ENCODE peak calls at places on chromosomes 3 and 15, in eight cellular contexts. Y is progenitor cell of endocrine pancreas; D is DMS 273 treated with DMSO at 0.1 percent for 48 hours; M is CD4-positive, alpha-beta T cell; H is LoVo; X is stimulated activated CD4-positive, alpha-beta T cell treated with anti-CD3 and anti-CD28 coated beads, Interleukin-4, amount 100 ng/mL, for 4 hours; E is endothelial cell; T is fibroblast of lung. K is an unnamed sample.
A peak's percentile ranks its signal among the peaks of the same experiment; 100 is the strongest.

GRCh38 chr3:64329037-64329436 is 103.8 kb upstream of the PRICKLE2 start:
- DNase-seq in Y (no peak), D (no peak), M (no peak), H (no peak), X (no peak), E (no peak), T (no peak), K (no peak)

GRCh38 chr3:128492353-128493220 is at the start of gene GATA2:
- DNase-seq in Y (no peak), D (no peak), M (no peak), H (no peak), X (no peak), E (peak; percentile 60), T (peak; percentile 45), K (no peak)

GRCh38 chr15:43150171-43150929 is 17.0 kb downstream of the TMEM62 start:
- DNase-seq in Y (no peak), D (no peak), M (no peak), H (no peak), X (no peak), E (no peak), T (peak; percentile 99), K (peak; percentile 86)

GRCh38 chr15:65376767-65377104 is 1.1 kb downstream of the IGDCC3 start:
- DNase-seq in Y (no peak), D (no peak), M (no peak), H (no peak), X (no peak), E (no peak), T (no peak), K (no peak)

GRCh38 chr3:126512026-126512425 is 5.5 kb downstream of the UROC1 start:
- DNase-seq in Y (no peak), D (no peak), M (no peak), H (no peak), X (no peak), E (no peak), T (no peak), K (no peak)

GRCh38 chr3:12232785-12233317 is 56.0 kb upstream of the PPARG start:
- DNase-seq in Y (no peak), D (no peak), M (no peak), H (no peak), X (no peak), E (no peak), T (no peak), K (no peak)

GRCh38 chr3:99484871-99485270 is 153.5 kb upstream of the COL8A1 start:
- DNase-seq in Y (no peak), D (no peak), M (no peak), H (no peak), X (no peak), E (no peak), T (peak; percentile 79), K (peak; percentile 75)

GRCh38 chr3:51621091-51621892 is 49.8 kb upstream of the TEX264 start:
- DNase-seq in Y (no peak), D (peak; percentile 37), M (no peak), H (no peak), X (no peak), E (no peak), T (no peak), K (peak; percentile 46)

GRCh38 chr3:122353215-122353614 is 28.2 kb downstream of the CSTA start:
- DNase-seq in Y (no peak), D (no peak), M (no peak), H (no peak), X (no peak), E (no peak), T (no peak), K (no peak)

GRCh38 chr3:55330355-55330754 is 156.8 kb downstream of the WNT5A start:
- DNase-seq in Y (no peak), D (no peak), M (no peak), H (peak; percentile 60), X (no peak), E (no peak), T (peak; percentile 99), K (peak; percentile 85)

GRCh38 chr15:61661791-61662190 is 398.5 kb downstream of the VPS13C start:
- DNase-seq in Y (no peak), D (no peak), M (no peak), H (no peak), X (no peak), E (no peak), T (peak; percentile 1), K (no peak)

GRCh38 chr15:36996538-36997181 is 103.7 kb downstream of the MEIS2 start:
- DNase-seq in Y (no peak), D (no peak), M (no peak), H (no peak), X (no peak), E (no peak), T (no peak), K (no peak)

GRCh38 chr3:110752307-110752706 is 319.3 kb upstream of the NECTIN3 start:
- DNase-seq in Y (no peak), D (no peak), M (no peak), H (no peak), X (no peak), E (no peak), T (no peak), K (no peak)

GRCh38 chr3:41140242-41140641 is 59.1 kb upstream of the CTNNB1 start:
- DNase-seq in Y (no peak), D (no peak), M (no peak), H (no peak), X (no peak), E (no peak), T (no peak), K (no peak)

GRCh38 chr3:99953596-99953995 is 135.9 kb downstream of the CMSS1 start:
- DNase-seq in Y (no peak), D (no peak), M (no peak), H (no peak), X (no peak), E (no peak), T (peak; percentile 58), K (no peak)

GRCh38 chr3:49165771-49166751 is at the start of gene CCDC71:
- DNase-seq in Y (peak; percentile 36), D (no peak), M (peak; percentile 70), H (peak; percentile 80), X (peak; percentile 73), E (peak; percentile 66), T (peak; percentile 54), K (peak; percentile 67)

GRCh38 chr3:71497367-71497925 is 86.1 kb downstream of the FOXP1 start:
- DNase-seq in Y (no peak), D (no peak), M (no peak), H (no peak), X (no peak), E (no peak), T (peak; percentile 35), K (no peak)

GRCh38 chr3:127860223-127860622 is 37.9 kb upstream of the MGLL start:
- DNase-seq in Y (no peak), D (no peak), M (no peak), H (no peak), X (no peak), E (no peak), T (no peak), K (no peak)

GRCh38 chr3:195895078-195895899 is 13.1 kb downstream of the TNK2 start:
- DNase-seq in Y (peak; percentile 52), D (peak; percentile 60), M (peak; percentile 59), H (peak; percentile 77), X (peak; percentile 54), E (peak; percentile 64), T (no peak), K (peak; percentile 58)

GRCh38 chr15:59751552-59752413 is 62.7 kb upstream of the BNIP2 start:
- DNase-seq in Y (no peak), D (no peak), M (no peak), H (peak; percentile 18), X (no peak), E (no peak), T (no peak), K (peak; percentile 3)

GRCh38 chr15:84598993-84599392 is 1.8 kb upstream of the ZSCAN2 start:
- DNase-seq in Y (no peak), D (no peak), M (peak; percentile 3), H (peak; percentile 41), X (no peak), E (peak; percentile 64), T (peak; percentile 55), K (peak; percentile 73)

K was measured in cardiac fibroblast.